ENCODE peak calls at places on chromosomes 16 and 17, in five cellular contexts. N is K562, G is HCT116, J is A549, P is SK-N-SH. W is an unnamed sample.

GRCh38 chr16:50273888-50274770 is 7.8 kb downstream of the ADCY7 start:
- DNase-seq in G (no peak), J (no peak), P (no peak), N (peak; percentile 58), W (no peak)

GRCh38 chr16:18804540-18804939 is 3.2 kb upstream of the ARL6IP1 start:
- DNase-seq in N (no peak), G (no peak), P (no peak), J (no peak), W (no peak)

GRCh38 chr17:62876063-62876462 is 67.9 kb upstream of the MARCHF10 start:
- DNase-seq in P (no peak), N (no peak), G (no peak), J (no peak), W (no peak)

GRCh38 chr17:45948498-45948880 is 50.6 kb upstream of the STH start:
- DNase-seq in P (no peak), J (no peak), G (no peak), N (no peak), W (no peak)

GRCh38 chr17:78523939-78524655 is 53.1 kb downstream of the DNAH17 start:
- DNase-seq in P (no peak), G (no peak), N (no peak), J (peak; percentile 69), W (no peak)

GRCh38 chr17:74513987-74514631 is 17.2 kb downstream of the CD300LB start:
- DNase-seq in J (peak; percentile 87), P (no peak), G (peak; percentile 88), N (peak; percentile 35), W (peak; percentile 55)

GRCh38 chr17:67246648-67247415 is 1.8 kb upstream of the HELZ start:
- DNase-seq in G (peak; percentile 91), N (peak; percentile 43), J (peak; percentile 77), P (no peak), W (no peak)

GRCh38 chr17:15377200-15377599 is 35.8 kb upstream of the TEKT3 start:
- DNase-seq in G (no peak), P (no peak), J (no peak), N (no peak), W (no peak)

GRCh38 chr16:75219838-75220237 is 1.1 kb downstream of the CTRB1 start:
- DNase-seq in J (no peak), G (no peak), N (no peak), P (no peak), W (no peak)

GRCh38 chr16:85718682-85719081 is 29.9 kb upstream of the GINS2 start:
- DNase-seq in N (peak; percentile 64), J (peak; percentile 47), G (no peak), P (no peak), W (no peak)

GRCh38 chr17:76667786-76668453 is 24.4 kb upstream of the ST6GALNAC1 start:
- DNase-seq in N (no peak), J (no peak), P (no peak), G (no peak), W (no peak)

GRCh38 chr17:64492481-64493109 is 4.3 kb downstream of the POLG2 start:
- DNase-seq in G (no peak), P (peak; percentile 33), N (peak; percentile 36), J (peak; percentile 48), W (no peak)

GRCh38 chr17:38877130-38877851 is 7.4 kb downstream of the LASP1 start:
- DNase-seq in P (no peak), G (no peak), J (no peak), N (no peak), W (no peak)

GRCh38 chr17:48382989-48383388 is 47.0 kb downstream of the SKAP1 start:
- DNase-seq in J (no peak), G (no peak), N (no peak), P (no peak), W (no peak)

GRCh38 chr17:7613769-7614421 is 802 bp downstream of the FXR2 start:
- DNase-seq in N (no peak), G (no peak), P (no peak), J (peak; percentile 54), W (no peak)

GRCh38 chr16:53852678-53853077 is 148.7 kb downstream of the FTO start:
- DNase-seq in G (no peak), J (no peak), P (no peak), N (no peak), W (no peak)

GRCh38 chr16:65441501-65441900 is 319.6 kb upstream of the CDH11 start:
- DNase-seq in N (no peak), J (no peak), G (no peak), P (no peak), W (no peak)

GRCh38 chr17:12979826-12980500 is 37.9 kb downstream of the ELAC2 start:
- DNase-seq in G (no peak), P (no peak), J (no peak), N (no peak), W (no peak)

GRCh38 chr17:18224428-18225120 is 861 bp upstream of the LLGL1 start:
- DNase-seq in G (no peak), P (peak; percentile 41), J (no peak), N (no peak), W (no peak)

GRCh38 chr17:64262125-64262421 is 987 bp downstream of the TEX2 start:
- DNase-seq in N (no peak), G (no peak), P (no peak), J (no peak), W (no peak)

DNA sequence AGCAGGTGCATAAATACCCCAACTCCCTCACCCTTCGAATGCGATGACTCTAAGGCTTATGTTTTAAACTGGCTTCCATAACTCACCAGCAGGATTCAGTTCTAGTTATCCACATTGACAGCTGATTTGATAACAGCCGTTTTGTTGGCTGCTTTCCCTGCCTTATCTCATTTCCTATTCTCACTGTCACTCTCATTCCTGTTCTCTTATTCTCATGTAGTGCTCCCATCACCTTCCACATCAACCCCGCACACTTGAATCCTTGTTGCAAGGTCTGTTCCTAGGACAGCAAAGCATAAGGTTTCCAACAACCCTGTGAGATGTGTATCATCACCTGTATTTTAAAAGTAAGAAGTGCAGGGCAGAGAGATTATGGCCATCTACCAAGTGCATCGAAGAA is 344.4 kb downstream of the CDH13 start:
- DNase-seq in J (no peak), P (no peak), N (no peak), G (no peak), W (no peak)
- TF ChIP-seq REST in J (no peak), P (no peak), N (no peak), G (no peak), W (no peak)

GRCh38 chr16:48963901-48964615 is 317.6 kb downstream of the CBLN1 start:
- DNase-seq in J (peak; percentile 36), N (no peak), G (peak; percentile 74), P (no peak), W (peak; percentile 61)

GRCh38 chr16:48969611-48970010 is 312.0 kb downstream of the CBLN1 start:
- DNase-seq in J (no peak), P (no peak), G (no peak), N (no peak), W (no peak)

GRCh38 chr16:48961546-48961945 is 320.1 kb downstream of the CBLN1 start:
- DNase-seq in J (no peak), P (no peak), N (no peak), G (no peak), W (no peak)

GRCh38 chr16:48963306-48963705 is 318.3 kb downstream of the CBLN1 start:
- DNase-seq in G (peak; percentile 42), J (peak; percentile 17), P (no peak), N (no peak), W (no peak)

GRCh38 chr16:48965391-48965790 is 316.2 kb downstream of the CBLN1 start:
- DNase-seq in N (no peak), J (no peak), G (no peak), P (peak; percentile 59), W (no peak)
- TF ChIP-seq REST in N (no peak), J (no peak), G (no peak), P (no peak), W (no peak)

DNA sequence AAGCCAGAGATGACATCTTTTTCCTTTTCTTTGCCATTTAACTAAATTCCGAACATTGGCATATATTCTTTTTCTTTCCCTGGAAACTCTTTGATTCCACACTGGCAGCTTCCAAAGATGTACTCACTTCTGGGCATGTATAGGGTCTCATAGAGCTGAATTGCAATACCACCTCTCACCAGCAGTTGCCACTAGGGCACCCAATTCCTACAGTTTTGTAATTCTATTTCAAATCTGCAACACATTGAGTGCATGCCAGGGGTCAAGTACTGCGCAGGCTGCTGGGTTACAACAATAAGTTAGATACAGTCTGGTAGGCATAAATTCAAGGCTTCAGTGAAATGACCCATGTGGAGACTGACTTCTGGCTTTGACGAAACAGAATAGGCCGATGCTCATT is 208.8 kb upstream of the NLRP1 start:
- DNase-seq in P (no peak), G (no peak), N (peak; percentile 19), J (no peak), W (no peak)
- TF ChIP-seq REST in P (no peak), G (no peak), N (no peak), J (no peak), W (no peak)

GRCh38 chr16:89798832-89799370 is 17.5 kb downstream of the FANCA start:
- DNase-seq in J (no peak), P (peak; percentile 83), G (no peak), N (no peak), W (no peak)
- TF ChIP-seq REST in J (no peak), P (no peak), G (no peak), N (no peak), W (no peak)

GRCh38 chr16:64380751-64381150 is 741.1 kb downstream of the CDH11 start:
- DNase-seq in J (no peak), N (no peak), P (no peak), G (no peak), W (no peak)
- TF ChIP-seq REST in J (no peak), N (no peak), P (no peak), G (no peak), W (no peak)

DNA sequence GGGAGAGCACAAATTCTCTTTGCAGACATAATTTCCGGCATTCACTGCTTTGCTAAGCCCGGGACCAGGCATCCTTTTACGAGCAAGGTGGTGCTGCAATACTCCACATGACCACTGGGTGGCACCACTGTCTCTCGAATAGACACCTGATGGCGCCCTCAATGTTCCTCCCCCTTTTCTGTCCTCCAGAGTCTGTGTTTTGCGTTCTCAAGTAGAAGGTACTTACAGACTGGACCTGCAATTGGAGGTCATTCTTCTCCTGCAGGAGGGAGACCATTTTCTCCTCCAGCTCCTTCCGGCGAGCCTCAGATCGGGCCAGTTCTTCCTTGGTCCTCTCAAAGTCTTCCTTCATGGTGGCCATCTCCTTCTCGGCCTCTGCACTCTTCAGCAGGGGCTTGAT is 45.2 kb downstream of the MYH13 start:
- DNase-seq in J (peak; percentile 87), G (peak; percentile 78), P (peak; percentile 75), N (peak; percentile 75), W (peak; percentile 64)
- TF ChIP-seq REST in J (no peak), G (no peak), P (no peak), N (no peak), W (no peak)

GRCh38 chr16:81469710-81470481 is 25.3 kb downstream of the CMIP start:
- DNase-seq in J (no peak), P (no peak), G (no peak), N (no peak), W (no peak)
- TF ChIP-seq REST in J (no peak), P (no peak), G (no peak), N (peak; percentile 17), W (no peak)

GRCh38 chr16:1054660-1055556 is 17.6 kb upstream of the SSTR5 start:
- DNase-seq in P (peak; percentile 91), J (peak; percentile 57), G (peak; percentile 37), N (peak; percentile 66), W (no peak)
- TF ChIP-seq REST in P (no peak), J (no peak), G (no peak), N (no peak), W (no peak)

W was measured in Panc1.